ENCODE peak calls at places on chromosomes 1 and 21, in nine cellular contexts. One of them, this sample, is unnamed.

GRCh38 chr1:193179094-193179493 is 7.3 kb downstream of the B3GALT2 start:
- DNase-seq in astrocyte of the cerebellum: no peak
- DNase-seq in adrenal gland: no peak
- DNase-seq in fibroblast of pulmonary artery: no peak
- DNase-seq in A549: no peak
- DNase-seq in CD8-positive, alpha-beta memory T cell: no peak
- DNase-seq in upper lobe of left lung: no peak
- DNase-seq in effector memory CD4-positive, alpha-beta T cell: no peak
- DNase-seq in PC-3: no peak
- DNase-seq in this sample: peak

GRCh38 chr21:45365608-45366241 is 39.2 kb upstream of the COL18A1 start:
- DNase-seq in adrenal gland: no peak
- DNase-seq in CD8-positive, alpha-beta memory T cell: no peak
- DNase-seq in astrocyte of the cerebellum: peak
- DNase-seq in effector memory CD4-positive, alpha-beta T cell: no peak
- DNase-seq in PC-3: peak
- DNase-seq in upper lobe of left lung: no peak
- DNase-seq in fibroblast of pulmonary artery: peak
- DNase-seq in A549: peak
- DNase-seq in this sample: no peak

GRCh38 chr1:227792216-227793078 is 23.0 kb upstream of the PRSS38 start:
- DNase-seq in PC-3: no peak
- DNase-seq in fibroblast of pulmonary artery: no peak
- DNase-seq in astrocyte of the cerebellum: no peak
- DNase-seq in A549: no peak
- DNase-seq in CD8-positive, alpha-beta memory T cell: no peak
- DNase-seq in upper lobe of left lung: no peak
- DNase-seq in effector memory CD4-positive, alpha-beta T cell: no peak
- DNase-seq in adrenal gland: no peak
- DNase-seq in this sample: no peak

GRCh38 chr1:151641229-151641628 is 29.4 kb downstream of the SNX27 start:
- DNase-seq in effector memory CD4-positive, alpha-beta T cell: no peak
- DNase-seq in astrocyte of the cerebellum: no peak
- DNase-seq in A549: no peak
- DNase-seq in CD8-positive, alpha-beta memory T cell: no peak
- DNase-seq in PC-3: peak
- DNase-seq in upper lobe of left lung: no peak
- DNase-seq in fibroblast of pulmonary artery: no peak
- DNase-seq in adrenal gland: no peak
- DNase-seq in this sample: no peak

GRCh38 chr1:50333595-50333974 is 89.7 kb downstream of the DMRTA2 start:
- DNase-seq in upper lobe of left lung: peak
- DNase-seq in fibroblast of pulmonary artery: peak
- DNase-seq in effector memory CD4-positive, alpha-beta T cell: peak
- DNase-seq in astrocyte of the cerebellum: no peak
- DNase-seq in adrenal gland: peak
- DNase-seq in A549: peak
- DNase-seq in CD8-positive, alpha-beta memory T cell: peak
- DNase-seq in PC-3: peak
- DNase-seq in this sample: no peak

GRCh38 chr21:45543371-45543709 is 1.1 kb upstream of the SLC19A1 start:
- DNase-seq in fibroblast of pulmonary artery: no peak
- DNase-seq in astrocyte of the cerebellum: no peak
- DNase-seq in adrenal gland: no peak
- DNase-seq in effector memory CD4-positive, alpha-beta T cell: no peak
- DNase-seq in CD8-positive, alpha-beta memory T cell: no peak
- DNase-seq in A549: no peak
- DNase-seq in PC-3: no peak
- DNase-seq in upper lobe of left lung: peak
- DNase-seq in this sample: no peak

GRCh38 chr21:44259082-44259705 is 2.5 kb downstream of the DNMT3L start:
- DNase-seq in A549: no peak
- DNase-seq in upper lobe of left lung: no peak
- DNase-seq in fibroblast of pulmonary artery: peak
- DNase-seq in astrocyte of the cerebellum: no peak
- DNase-seq in PC-3: no peak
- DNase-seq in effector memory CD4-positive, alpha-beta T cell: no peak
- DNase-seq in CD8-positive, alpha-beta memory T cell: no peak
- DNase-seq in adrenal gland: no peak
- DNase-seq in this sample: no peak

GRCh38 chr21:36676039-36676950 is 22.6 kb upstream of the SIM2 start:
- DNase-seq in adrenal gland: no peak
- DNase-seq in A549: no peak
- DNase-seq in PC-3: peak
- DNase-seq in CD8-positive, alpha-beta memory T cell: no peak
- DNase-seq in fibroblast of pulmonary artery: no peak
- DNase-seq in effector memory CD4-positive, alpha-beta T cell: no peak
- DNase-seq in upper lobe of left lung: no peak
- DNase-seq in astrocyte of the cerebellum: no peak
- DNase-seq in this sample: no peak

GRCh38 chr1:56644941-56645662 is at the start of gene PRKAA2:
- DNase-seq in upper lobe of left lung: no peak
- DNase-seq in CD8-positive, alpha-beta memory T cell: no peak
- DNase-seq in PC-3: peak
- DNase-seq in adrenal gland: peak
- DNase-seq in astrocyte of the cerebellum: no peak
- DNase-seq in effector memory CD4-positive, alpha-beta T cell: no peak
- DNase-seq in fibroblast of pulmonary artery: no peak
- DNase-seq in A549: peak
- DNase-seq in this sample: no peak

GRCh38 chr1:43979528-43980254 is 681 bp downstream of the B4GALT2 start:
- DNase-seq in upper lobe of left lung: peak
- DNase-seq in effector memory CD4-positive, alpha-beta T cell: no peak
- DNase-seq in CD8-positive, alpha-beta memory T cell: peak
- DNase-seq in PC-3: peak
- DNase-seq in adrenal gland: peak
- DNase-seq in fibroblast of pulmonary artery: peak
- DNase-seq in astrocyte of the cerebellum: peak
- DNase-seq in A549: no peak
- DNase-seq in this sample: no peak

GRCh38 chr21:35520302-35520701 is 471.2 kb upstream of the RUNX1 start:
- DNase-seq in adrenal gland: no peak
- DNase-seq in upper lobe of left lung: no peak
- DNase-seq in astrocyte of the cerebellum: no peak
- DNase-seq in A549: no peak
- DNase-seq in effector memory CD4-positive, alpha-beta T cell: no peak
- DNase-seq in PC-3: no peak
- DNase-seq in CD8-positive, alpha-beta memory T cell: no peak
- DNase-seq in fibroblast of pulmonary artery: no peak
- DNase-seq in this sample: no peak

GRCh38 chr1:167564592-167564991 is 11.0 kb upstream of the CREG1 start:
- DNase-seq in A549: no peak
- DNase-seq in upper lobe of left lung: peak
- DNase-seq in PC-3: peak
- DNase-seq in adrenal gland: no peak
- DNase-seq in fibroblast of pulmonary artery: peak
- DNase-seq in CD8-positive, alpha-beta memory T cell: no peak
- DNase-seq in astrocyte of the cerebellum: no peak
- DNase-seq in effector memory CD4-positive, alpha-beta T cell: no peak
- DNase-seq in this sample: no peak

GRCh38 chr21:28734522-28735175 is 258.0 kb downstream of the LTN1 start:
- DNase-seq in PC-3: no peak
- DNase-seq in CD8-positive, alpha-beta memory T cell: no peak
- DNase-seq in effector memory CD4-positive, alpha-beta T cell: no peak
- DNase-seq in A549: no peak
- DNase-seq in fibroblast of pulmonary artery: no peak
- DNase-seq in adrenal gland: no peak
- DNase-seq in astrocyte of the cerebellum: no peak
- DNase-seq in upper lobe of left lung: no peak
- DNase-seq in this sample: no peak

GRCh38 chr1:170357750-170358149 is 174.2 kb upstream of the GORAB start:
- DNase-seq in upper lobe of left lung: no peak
- DNase-seq in A549: no peak
- DNase-seq in astrocyte of the cerebellum: no peak
- DNase-seq in fibroblast of pulmonary artery: no peak
- DNase-seq in PC-3: peak
- DNase-seq in effector memory CD4-positive, alpha-beta T cell: no peak
- DNase-seq in CD8-positive, alpha-beta memory T cell: no peak
- DNase-seq in adrenal gland: no peak
- DNase-seq in this sample: no peak

GRCh38 chr1:100308777-100309176 is 42.8 kb downstream of the RTCA start:
- DNase-seq in CD8-positive, alpha-beta memory T cell: no peak
- DNase-seq in A549: no peak
- DNase-seq in adrenal gland: no peak
- DNase-seq in PC-3: peak
- DNase-seq in fibroblast of pulmonary artery: peak
- DNase-seq in astrocyte of the cerebellum: no peak
- DNase-seq in effector memory CD4-positive, alpha-beta T cell: no peak
- DNase-seq in upper lobe of left lung: no peak
- DNase-seq in this sample: no peak

GRCh38 chr1:177020861-177021589 is 143.5 kb downstream of the ASTN1 start:
- DNase-seq in effector memory CD4-positive, alpha-beta T cell: no peak
- DNase-seq in PC-3: no peak
- DNase-seq in A549: no peak
- DNase-seq in adrenal gland: no peak
- DNase-seq in upper lobe of left lung: no peak
- DNase-seq in fibroblast of pulmonary artery: no peak
- DNase-seq in astrocyte of the cerebellum: no peak
- DNase-seq in CD8-positive, alpha-beta memory T cell: no peak
- DNase-seq in this sample: no peak

GRCh38 chr1:206429421-206429820 is 40.9 kb upstream of the IKBKE start:
- DNase-seq in A549: no peak
- DNase-seq in adrenal gland: no peak
- DNase-seq in effector memory CD4-positive, alpha-beta T cell: no peak
- DNase-seq in upper lobe of left lung: no peak
- DNase-seq in PC-3: no peak
- DNase-seq in astrocyte of the cerebellum: no peak
- DNase-seq in fibroblast of pulmonary artery: no peak
- DNase-seq in CD8-positive, alpha-beta memory T cell: no peak
- DNase-seq in this sample: no peak

GRCh38 chr1:35915693-35916092 is 15.2 kb upstream of the AGO3 start:
- DNase-seq in upper lobe of left lung: no peak
- DNase-seq in A549: no peak
- DNase-seq in PC-3: no peak
- DNase-seq in fibroblast of pulmonary artery: no peak
- DNase-seq in astrocyte of the cerebellum: no peak
- DNase-seq in effector memory CD4-positive, alpha-beta T cell: no peak
- DNase-seq in adrenal gland: no peak
- DNase-seq in CD8-positive, alpha-beta memory T cell: no peak
- DNase-seq in this sample: no peak

GRCh38 chr1:192376387-192376786 is 59.6 kb downstream of the RGS21 start:
- DNase-seq in PC-3: no peak
- DNase-seq in CD8-positive, alpha-beta memory T cell: no peak
- DNase-seq in fibroblast of pulmonary artery: no peak
- DNase-seq in effector memory CD4-positive, alpha-beta T cell: no peak
- DNase-seq in upper lobe of left lung: no peak
- DNase-seq in adrenal gland: no peak
- DNase-seq in A549: no peak
- DNase-seq in astrocyte of the cerebellum: no peak
- DNase-seq in this sample: no peak

GRCh38 chr1:12095822-12096263 is 32.7 kb downstream of the TNFRSF8 start:
- DNase-seq in PC-3: peak
- DNase-seq in astrocyte of the cerebellum: no peak
- DNase-seq in adrenal gland: no peak
- DNase-seq in A549: peak
- DNase-seq in fibroblast of pulmonary artery: peak
- DNase-seq in CD8-positive, alpha-beta memory T cell: no peak
- DNase-seq in effector memory CD4-positive, alpha-beta T cell: no peak
- DNase-seq in upper lobe of left lung: no peak
- DNase-seq in this sample: no peak
- H3K4me3 ChIP-seq in PC-3: no peak
- H3K4me3 ChIP-seq in astrocyte of the cerebellum: no peak
- H3K4me3 ChIP-seq in adrenal gland: no peak
- H3K4me3 ChIP-seq in A549: no peak
- H3K4me3 ChIP-seq in fibroblast of pulmonary artery: no peak
- H3K4me3 ChIP-seq in CD8-positive, alpha-beta memory T cell: no peak
- H3K4me3 ChIP-seq in effector memory CD4-positive, alpha-beta T cell: no peak
- H3K4me3 ChIP-seq in upper lobe of left lung: no peak
- H3K4me3 ChIP-seq in this sample: no peak

GRCh38 chr1:54375331-54376084 is 30.7 kb downstream of the SSBP3 start:
- DNase-seq in astrocyte of the cerebellum: no peak
- DNase-seq in A549: no peak
- DNase-seq in CD8-positive, alpha-beta memory T cell: no peak
- DNase-seq in effector memory CD4-positive, alpha-beta T cell: no peak
- DNase-seq in PC-3: no peak
- DNase-seq in adrenal gland: no peak
- DNase-seq in upper lobe of left lung: no peak
- DNase-seq in fibroblast of pulmonary artery: no peak
- DNase-seq in this sample: no peak
- H3K4me3 ChIP-seq in astrocyte of the cerebellum: no peak
- H3K4me3 ChIP-seq in A549: no peak
- H3K4me3 ChIP-seq in CD8-positive, alpha-beta memory T cell: no peak
- H3K4me3 ChIP-seq in effector memory CD4-positive, alpha-beta T cell: no peak
- H3K4me3 ChIP-seq in PC-3: no peak
- H3K4me3 ChIP-seq in adrenal gland: no peak
- H3K4me3 ChIP-seq in upper lobe of left lung: no peak
- H3K4me3 ChIP-seq in fibroblast of pulmonary artery: no peak
- H3K4me3 ChIP-seq in this sample: no peak

DNA sequence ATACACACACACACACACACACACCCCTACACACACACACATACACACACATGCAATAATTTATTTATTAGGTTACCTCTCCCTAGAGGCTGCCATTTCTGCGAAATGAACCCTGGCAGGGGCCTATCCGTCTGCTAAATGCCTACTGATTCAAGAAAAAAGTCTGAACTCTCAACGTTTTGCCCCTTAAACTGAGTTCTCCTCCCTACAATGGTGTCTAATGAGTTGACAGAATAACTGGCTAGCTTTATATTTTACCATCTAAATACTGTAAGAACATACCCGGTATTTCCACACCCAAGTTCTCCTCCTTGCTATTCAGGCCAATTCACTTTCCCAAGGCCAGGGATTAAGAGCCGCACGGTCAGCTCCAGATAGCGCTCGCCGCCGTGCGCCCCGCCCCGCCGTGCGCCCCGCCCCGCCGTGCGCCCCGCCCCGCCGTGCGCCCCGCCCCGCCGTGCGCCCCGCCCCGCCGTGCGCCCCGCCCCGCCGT is 339 bp upstream of the RNPC3 start:
- DNase-seq in upper lobe of left lung: no peak
- DNase-seq in fibroblast of pulmonary artery: peak
- DNase-seq in A549: peak
- DNase-seq in adrenal gland: peak
- DNase-seq in effector memory CD4-positive, alpha-beta T cell: no peak
- DNase-seq in PC-3: peak
- DNase-seq in CD8-positive, alpha-beta memory T cell: no peak
- DNase-seq in astrocyte of the cerebellum: peak
- DNase-seq in this sample: no peak
- H3K4me3 ChIP-seq in upper lobe of left lung: peak
- H3K4me3 ChIP-seq in fibroblast of pulmonary artery: peak
- H3K4me3 ChIP-seq in A549: peak
- H3K4me3 ChIP-seq in adrenal gland: no peak
- H3K4me3 ChIP-seq in effector memory CD4-positive, alpha-beta T cell: peak
- H3K4me3 ChIP-seq in PC-3: peak
- H3K4me3 ChIP-seq in CD8-positive, alpha-beta memory T cell: peak
- H3K4me3 ChIP-seq in astrocyte of the cerebellum: peak
- H3K4me3 ChIP-seq in this sample: peak

DNA sequence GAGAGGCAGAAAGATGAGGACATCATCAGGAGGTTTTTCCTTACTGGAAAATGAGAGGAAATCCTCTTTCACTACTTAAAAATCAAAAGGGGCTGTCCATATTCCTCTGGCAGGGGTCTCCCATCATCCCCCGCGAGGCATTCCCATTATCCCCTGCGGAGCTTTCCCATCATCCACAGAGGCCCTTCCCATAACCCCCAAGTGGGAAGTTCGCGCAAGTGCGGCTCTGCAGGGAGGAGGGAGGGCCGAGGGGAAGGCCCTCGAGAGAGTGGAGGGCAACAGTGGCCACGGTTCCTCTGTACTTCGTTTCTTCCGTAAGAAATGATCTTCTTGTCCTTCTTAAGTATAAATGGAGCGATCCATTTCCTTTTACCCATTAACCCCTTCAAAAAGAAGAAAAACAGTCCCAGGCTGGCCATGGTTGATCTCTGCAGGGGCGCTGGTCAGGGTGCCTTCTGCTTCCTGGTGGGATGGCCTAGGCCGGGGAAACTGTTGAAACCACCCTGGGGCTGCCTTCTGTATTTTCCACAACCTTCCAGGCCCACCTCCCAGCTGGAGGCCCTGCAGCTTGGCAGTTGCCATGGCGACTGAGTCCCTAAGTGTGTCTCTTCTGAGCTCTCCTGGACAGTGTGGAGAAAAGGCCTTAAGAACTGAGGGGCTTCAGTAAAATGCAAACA is 3.5 kb upstream of the RSPH1 start:
- DNase-seq in adrenal gland: no peak
- DNase-seq in CD8-positive, alpha-beta memory T cell: no peak
- DNase-seq in upper lobe of left lung: no peak
- DNase-seq in astrocyte of the cerebellum: no peak
- DNase-seq in A549: no peak
- DNase-seq in effector memory CD4-positive, alpha-beta T cell: no peak
- DNase-seq in fibroblast of pulmonary artery: no peak
- DNase-seq in PC-3: no peak
- DNase-seq in this sample: no peak
- H3K4me3 ChIP-seq in adrenal gland: no peak
- H3K4me3 ChIP-seq in CD8-positive, alpha-beta memory T cell: no peak
- H3K4me3 ChIP-seq in upper lobe of left lung: no peak
- H3K4me3 ChIP-seq in astrocyte of the cerebellum: no peak
- H3K4me3 ChIP-seq in A549: no peak
- H3K4me3 ChIP-seq in effector memory CD4-positive, alpha-beta T cell: no peak
- H3K4me3 ChIP-seq in fibroblast of pulmonary artery: no peak
- H3K4me3 ChIP-seq in PC-3: no peak
- H3K4me3 ChIP-seq in this sample: no peak